ENCODE peak calls at places on chromosomes 1 and 21, in four cellular contexts. D is GM23338; V is PC-3; I is CD4-positive, alpha-beta T cell. C is an unnamed sample.

GRCh38 chr1:164685247-164685646 is 126.3 kb downstream of the PBX1 start:
- DNase-seq in D (no peak), V (no peak), I (no peak), C (no peak)

GRCh38 chr21:14585122-14585521 is 39.0 kb upstream of the SAMSN1 start:
- DNase-seq in D (no peak), V (no peak), I (no peak), C (no peak)

GRCh38 chr1:12162459-12163137 is 4.2 kb upstream of the TNFRSF1B start:
- DNase-seq in D (no peak), V (no peak), I (no peak), C (no peak)

GRCh38 chr1:60311838-60312237 is 238.3 kb upstream of the C1orf87 start:
- DNase-seq in D (no peak), V (no peak), I (no peak), C (no peak)

GRCh38 chr21:44946254-44947041 is 6.6 kb downstream of the SLX9 start:
- DNase-seq in D (no peak), V (no peak), I (peak; percentile 3), C (no peak)

GRCh38 chr1:179516976-179517705 is 58.6 kb downstream of the NPHS2 start:
- DNase-seq in D (no peak), V (no peak), I (no peak), C (no peak)

GRCh38 chr1:5287178-5288155 is 633.1 kb downstream of the AJAP1 start:
- DNase-seq in D (no peak), V (no peak), I (no peak), C (no peak)

GRCh38 chr1:8439015-8439702 is 121.2 kb downstream of the SLC45A1 start:
- DNase-seq in D (peak; percentile 88), V (no peak), I (no peak), C (peak; percentile 80)

GRCh38 chr1:160836981-160837557 is 25.6 kb downstream of the CD244 start:
- DNase-seq in D (no peak), V (no peak), I (no peak), C (peak; percentile 12)

GRCh38 chr1:38839363-38839762 is 20.2 kb downstream of the RRAGC start:
- DNase-seq in D (no peak), V (no peak), I (no peak), C (no peak)

GRCh38 chr1:157288511-157288910 is 150.3 kb upstream of the ETV3 start:
- DNase-seq in D (no peak), V (no peak), I (no peak), C (no peak)

GRCh38 chr1:21936366-21937031 is 611 bp downstream of the HSPG2 start:
- DNase-seq in D (no peak), V (peak; percentile 18), I (no peak), C (peak; percentile 39)

GRCh38 chr1:14095001-14095400 is 395.0 kb downstream of the PRDM2 start:
- DNase-seq in D (peak; percentile 81), V (peak; percentile 63), I (no peak), C (peak; percentile 64)

GRCh38 chr1:243587285-243587684 is 262.8 kb downstream of the AKT3 start:
- DNase-seq in D (no peak), V (no peak), I (no peak), C (no peak)

GRCh38 chr1:201088901-201089525 is 23.2 kb downstream of the CACNA1S start:
- DNase-seq in D (no peak), V (peak; percentile 71), I (no peak), C (no peak)

GRCh38 chr1:202561726-202562442 is 148.4 kb downstream of the SYT2 start:
- DNase-seq in D (peak; percentile 75), V (no peak), I (no peak), C (no peak)

GRCh38 chr1:15016001-15016400 is 137.5 kb upstream of the TMEM51 start:
- DNase-seq in D (no peak), V (no peak), I (no peak), C (no peak)